ENCODE peak calls at places on chromosomes 3 and 15, in four cellular contexts. X is neural progenitor cell, G is left lung, I is HAP-1. S is an unnamed sample. For H3K9me3 and H3K27me3, the result is how much of the 10 kb centered on the place peaks cover.

GRCh38 chr3:126287536-126288181 is 69.5 kb downstream of the KLF15 start:
- DNase-seq in X (peak), G (peak), I (no peak), S (peak)

GRCh38 chr3:73536336-73536895 is 88.3 kb downstream of the PDZRN3 start:
- DNase-seq in X (no peak), G (no peak), I (no peak), S (no peak)

GRCh38 chr3:67920311-67920710 is 265.9 kb upstream of the SUCLG2 start:
- DNase-seq in X (no peak), G (no peak), I (no peak), S (no peak)

GRCh38 chr3:139601191-139601961 is 61.8 kb upstream of the RBP1 start:
- DNase-seq in X (no peak), G (no peak), I (no peak), S (no peak)

GRCh38 chr3:34260266-34260990 is 462.0 kb downstream of the PDCD6IP start:
- DNase-seq in X (peak), G (peak), I (peak), S (peak)

GRCh38 chr15:63501256-63502089 is 2.9 kb upstream of the USP3 start:
- DNase-seq in X (peak), G (peak), I (no peak), S (peak)

GRCh38 chr3:4994823-4995499 is 15.7 kb downstream of the BHLHE40 start:
- DNase-seq in X (no peak), G (peak), I (no peak), S (peak)

GRCh38 chr15:68054658-68055223 is 626 bp downstream of the PIAS1 start:
- DNase-seq in X (peak), G (peak), I (peak), S (peak)

GRCh38 chr3:181383201-181383600 is 328.5 kb upstream of the SOX2 start:
- DNase-seq in X (no peak), G (no peak), I (no peak), S (no peak)

GRCh38 chr15:79406191-79406590 is 25.9 kb upstream of the MINAR1 start:
- DNase-seq in X (no peak), G (no peak), I (no peak), S (no peak)

GRCh38 chr3:5022966-5023776 is 43.9 kb downstream of the BHLHE40 start:
- DNase-seq in X (no peak), G (no peak), I (no peak), S (peak)

GRCh38 chr3:46883252-46884185 is 6.0 kb downstream of the PTH1R start:
- DNase-seq in X (peak), G (no peak), I (peak), S (no peak)

GRCh38 chr15:40444741-40445140 is 4.0 kb downstream of the BAHD1 start:
- DNase-seq in X (no peak), G (no peak), I (no peak), S (no peak)

GRCh38 chr15:78216276-78217229 is 17.8 kb downstream of the ACSBG1 start:
- DNase-seq in X (no peak), G (peak), I (no peak), S (no peak)

GRCh38 chr15:99053380-99054024 is 45.9 kb upstream of the PGPEP1L start:
- DNase-seq in X (no peak), G (no peak), I (no peak), S (no peak)

GRCh38 chr15:51775967-51776816 is 24.8 kb downstream of the TMOD2 start:
- DNase-seq in X (peak), G (no peak), I (peak), S (no peak)

GRCh38 chr3:170485696-170486095 is 67.0 kb downstream of the CLDN11 start:
- DNase-seq in X (no peak), G (no peak), I (no peak), S (no peak)

GRCh38 chr15:48510976-48511375 is 134.5 kb downstream of the FBN1 start:
- DNase-seq in X (no peak), G (no peak), I (no peak), S (no peak)

GRCh38 chr3:38154625-38155255 is 10.6 kb upstream of the OXSR1 start:
- DNase-seq in X (no peak), G (no peak), I (no peak), S (no peak)

GRCh38 chr15:52466134-52466701 is 62.5 kb downstream of the MYO5A start:
- DNase-seq in X (peak), G (peak), I (no peak), S (no peak)

GRCh38 chr15:25410649-25411048 is 28.2 kb downstream of the UBE3A start:
- DNase-seq in X (no peak), G (no peak), I (no peak), S (no peak)

GRCh38 chr3:25045291-25045690 is 382.8 kb upstream of the RARB start:
- DNase-seq in X (peak), G (no peak), I (no peak), S (no peak)

GRCh38 chr3:157542711-157543485 is 39.7 kb upstream of the VEPH1 start:
- DNase-seq in X (peak), G (peak), I (no peak), S (peak)

GRCh38 chr3:183388213-183388612 is 40.2 kb downstream of the MCF2L2 start:
- DNase-seq in X (no peak), G (no peak), I (no peak), S (no peak)

GRCh38 chr3:167991213-167991612 is 104.5 kb downstream of the GOLIM4 start:
- DNase-seq in X (no peak), G (no peak), I (no peak), S (no peak)

GRCh38 chr3:126752303-126753190 is 48.5 kb downstream of the CHCHD6 start:
- DNase-seq in X (peak), G (peak), I (peak), S (peak)

GRCh38 chr3:87206070-87206469 is 21.0 kb upstream of the CHMP2B start:
- DNase-seq in X (no peak), G (no peak), I (no peak), S (no peak)

GRCh38 chr15:31271706-31272557 is 54.7 kb upstream of the KLF13 start:
- DNase-seq in X (peak), G (peak), I (no peak), S (no peak)

GRCh38 chr15:34855397-34855796 is 60.0 kb upstream of the ACTC1 start:
- DNase-seq in X (no peak), G (no peak), I (no peak), S (no peak)

GRCh38 chr3:49703956-49704355 is 14.6 kb downstream of the RNF123 start:
- DNase-seq in X (no peak), G (no peak), I (no peak), S (no peak)

GRCh38 chr3:135310317-135310716 is 515.3 kb downstream of the EPHB1 start:
- DNase-seq in X (no peak), G (no peak), I (no peak), S (no peak)

GRCh38 chr3:52845691-52846426 is 11.0 kb upstream of the MUSTN1 start:
- DNase-seq in X (peak), G (no peak), I (no peak), S (no peak)

DNA sequence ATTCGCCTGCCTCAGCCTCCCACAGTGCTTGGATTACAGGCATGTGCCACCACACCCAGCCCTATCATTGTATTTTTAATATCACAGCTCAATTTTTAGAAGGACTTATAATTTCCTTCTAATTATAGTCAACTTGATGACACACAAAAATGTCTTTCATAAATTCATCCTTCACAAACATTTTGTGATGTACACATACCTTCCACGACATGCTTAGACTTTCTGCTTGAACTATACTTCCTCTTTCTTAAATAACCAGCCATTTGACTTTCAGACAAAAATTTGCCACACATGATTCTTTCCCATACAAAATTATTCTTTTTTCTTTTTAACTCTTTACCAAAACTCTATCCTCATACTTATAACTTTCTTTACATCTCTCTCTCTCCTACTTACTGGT is 48.4 kb upstream of the CCK start:
- DNase-seq in X (peak), G (no peak), I (no peak), S (no peak)
- H3K9me3 ChIP-seq in X (under half), G (under half), I (under half), S (under half)

DNA sequence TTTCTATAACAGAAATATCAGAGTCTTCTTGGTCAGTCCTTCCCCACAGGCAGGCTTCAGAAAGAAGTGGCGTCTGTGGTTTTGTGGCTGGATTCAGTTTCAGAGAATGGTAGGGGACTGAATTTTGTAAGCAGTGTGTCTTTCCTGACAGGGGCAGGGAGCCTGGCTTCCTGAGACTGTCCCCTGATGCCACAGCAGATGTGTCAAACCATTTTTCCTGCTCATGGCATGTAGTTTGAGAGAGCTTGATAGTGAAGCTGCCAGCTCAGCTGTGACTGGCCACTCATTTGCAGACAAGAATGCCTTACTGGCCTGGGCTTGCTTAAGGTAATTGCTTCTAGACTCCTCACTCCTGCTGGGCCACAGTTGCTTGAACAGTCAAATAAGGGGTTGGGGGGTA is 26.4 kb downstream of the LARS2 start:
- DNase-seq in X (no peak), G (no peak), I (no peak), S (no peak)
- H3K27me3 ChIP-seq in X (under half), G (under half), I (under half), S (under half)

GRCh38 chr3:64443553-64444331 is 218.5 kb upstream of the PRICKLE2 start:
- DNase-seq in X (no peak), G (no peak), I (no peak), S (no peak)
- H3K4me3 ChIP-seq in X (no peak), G (peak), I (no peak), S (no peak)

GRCh38 chr15:27573800-27574485 is 525.2 kb downstream of the OCA2 start:
- DNase-seq in X (peak), G (no peak), I (no peak), S (no peak)
- H3K9me3 ChIP-seq in X (under half), G (under half), I (under half), S (under half)

DNA sequence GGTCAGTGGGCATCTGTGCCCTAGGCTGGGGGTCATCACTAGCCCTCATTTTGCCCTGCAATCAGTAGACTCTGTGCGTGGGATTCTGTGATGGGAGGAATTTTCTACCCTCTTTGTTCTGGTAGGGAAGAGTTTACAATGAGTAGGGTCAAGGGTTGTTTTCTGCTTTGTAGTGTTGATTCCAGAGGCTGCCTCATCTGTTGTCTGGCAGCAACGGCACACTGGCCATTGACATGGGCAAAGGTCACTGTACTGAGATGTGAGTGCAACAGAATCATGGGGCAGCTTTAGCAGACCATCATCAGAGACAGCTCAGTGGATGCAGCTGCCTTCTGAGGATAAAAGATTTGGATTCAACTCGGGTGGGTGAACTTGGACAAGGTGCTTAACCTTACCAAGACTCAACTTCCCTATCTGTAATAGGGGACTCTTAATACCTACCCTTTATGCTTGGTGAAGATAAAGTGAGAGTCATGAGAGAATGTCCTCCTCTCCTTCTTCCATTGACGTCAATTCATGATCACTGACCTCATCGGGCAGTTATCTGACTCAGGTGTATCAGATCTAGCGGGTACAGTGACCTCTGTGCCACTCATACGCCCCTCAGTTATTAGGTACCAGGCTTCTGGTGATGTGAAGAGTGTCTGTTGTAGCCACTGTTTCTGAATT is 127.5 kb downstream of the RPLP1 start:
- DNase-seq in X (peak), G (no peak), I (no peak), S (peak)
- H3K27me3 ChIP-seq in X (under half), G (under half), I (under half), S (under half)

DNA sequence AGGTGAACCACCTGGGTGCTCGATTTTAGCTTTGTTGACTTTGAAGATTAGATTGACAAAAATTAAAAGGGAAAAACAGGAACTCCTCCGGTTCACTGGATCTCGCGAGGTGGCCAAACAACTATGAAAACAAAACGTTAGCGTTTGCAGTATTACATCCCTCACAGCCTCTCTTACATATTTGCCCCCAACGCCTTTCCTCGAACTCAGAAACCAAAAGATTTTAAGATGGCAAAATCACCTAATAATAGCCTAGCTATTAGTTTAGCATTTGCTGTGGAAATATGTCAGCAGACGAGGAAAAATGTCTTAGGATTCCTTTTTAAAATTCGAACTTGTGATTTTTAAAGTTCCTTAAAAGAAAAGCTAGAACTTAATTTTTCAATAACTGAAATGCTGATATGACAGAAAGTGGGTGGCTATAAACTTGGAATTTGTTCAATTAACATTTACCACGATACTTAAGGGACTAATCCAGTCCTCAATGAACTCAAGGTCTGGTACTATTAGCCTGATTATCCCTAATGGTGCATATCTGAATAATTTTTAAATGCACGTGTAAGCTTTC is 491 bp upstream of the SENP7 start:
- DNase-seq in X (no peak), G (no peak), I (no peak), S (no peak)
- H3K4me3 ChIP-seq in X (peak), G (peak), I (peak), S (peak)

DNA sequence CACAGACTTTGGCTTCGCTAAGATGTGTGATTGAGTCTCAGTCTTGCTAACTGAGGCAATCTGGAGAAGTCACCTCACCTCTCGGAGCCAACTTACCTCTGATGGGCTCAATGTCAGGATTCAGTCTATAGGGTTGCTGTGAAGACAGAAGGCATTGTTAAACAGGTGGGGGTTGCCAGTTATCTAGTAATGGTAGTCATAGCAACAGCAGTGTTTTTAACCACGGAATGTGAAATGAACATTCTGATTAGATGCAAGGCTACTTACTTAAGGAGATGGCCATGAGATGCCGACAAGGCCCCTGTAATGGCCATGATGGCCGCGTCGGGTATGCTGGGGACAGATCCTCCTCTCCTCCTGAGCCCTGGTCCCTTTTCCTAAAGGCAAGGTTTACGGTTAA is 243.1 kb downstream of the GABRG3 start:
- DNase-seq in X (no peak), G (no peak), I (no peak), S (no peak)
- H3K9me3 ChIP-seq in X (under half), G (under half), I (under half), S (under half)

GRCh38 chr15:89457086-89457485 is 39.3 kb downstream of the RHCG start:
- DNase-seq in X (peak), G (no peak), I (peak), S (peak)

GRCh38 chr15:89461386-89461785 is 35.0 kb downstream of the RHCG start:
- DNase-seq in X (peak), G (no peak), I (no peak), S (no peak)

GRCh38 chr15:89458440-89458839 is 37.9 kb downstream of the RHCG start:
- DNase-seq in X (no peak), G (no peak), I (no peak), S (no peak)

GRCh38 chr15:89460048-89460447 is 36.3 kb downstream of the RHCG start:
- DNase-seq in X (no peak), G (no peak), I (no peak), S (no peak)

GRCh38 chr15:89459271-89460038 is 36.9 kb downstream of the RHCG start:
- DNase-seq in X (peak), G (no peak), I (no peak), S (no peak)
- H3K27me3 ChIP-seq in X (half or more), G (under half), I (under half), S (under half)

GRCh38 chr3:107966261-107966660 is 124.6 kb downstream of the CD47 start:
- DNase-seq in X (peak), G (no peak), I (no peak), S (no peak)

GRCh38 chr3:107973152-107973551 is 117.7 kb downstream of the CD47 start:
- DNase-seq in X (no peak), G (no peak), I (no peak), S (no peak)

GRCh38 chr3:107971181-107971580 is 119.7 kb downstream of the CD47 start:
- DNase-seq in X (no peak), G (no peak), I (no peak), S (no peak)

GRCh38 chr3:107969525-107969924 is 121.3 kb downstream of the CD47 start:
- DNase-seq in X (no peak), G (no peak), I (no peak), S (no peak)

DNA sequence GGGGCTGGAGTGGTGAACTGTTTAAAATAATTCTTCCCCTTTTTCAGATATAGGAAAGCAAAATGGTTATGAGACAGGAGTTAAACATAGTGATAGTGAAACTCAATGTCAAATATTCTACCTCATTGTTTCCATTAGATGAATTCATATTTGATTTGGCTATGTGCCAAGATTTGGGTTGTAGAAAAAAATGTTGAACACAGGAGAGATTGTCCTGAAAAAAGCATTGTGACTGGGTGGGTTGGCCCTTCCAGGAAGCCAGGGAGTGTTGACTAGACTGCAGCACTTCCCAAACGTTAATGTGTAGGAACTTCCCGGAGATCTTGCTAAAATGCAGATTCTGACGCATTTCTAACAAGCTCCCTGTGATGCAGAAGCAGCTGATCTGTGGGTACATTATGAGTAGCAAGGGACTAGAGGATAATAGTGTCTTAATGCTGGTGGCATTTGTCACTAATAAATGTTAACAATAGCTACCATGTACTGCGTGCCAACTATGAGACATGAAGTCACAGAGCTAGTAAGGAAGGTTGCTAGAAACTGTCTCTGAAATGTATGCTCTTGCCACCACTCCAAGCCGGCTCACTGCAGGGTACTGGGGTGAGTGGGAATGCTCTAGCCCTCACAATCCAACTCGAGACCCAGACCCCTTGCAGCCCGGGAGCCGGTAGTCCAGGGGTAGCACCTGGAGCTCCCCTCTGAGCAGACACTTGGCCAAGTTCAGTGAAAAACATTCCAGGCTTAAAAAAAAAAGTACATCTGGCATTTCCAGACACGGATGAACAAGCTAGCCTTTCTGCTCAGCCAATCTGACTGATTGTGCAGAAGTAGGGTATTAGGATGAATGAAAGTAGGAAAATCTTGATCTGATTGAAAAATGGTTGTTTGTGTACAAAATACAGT is 120.6 kb downstream of the CD47 start:
- DNase-seq in X (no peak), G (peak), I (no peak), S (no peak)
- H3K4me3 ChIP-seq in X (no peak), G (no peak), I (no peak), S (no peak)

S was measured in aorta.